ENCODE peak calls at places on chromosomes 6 and 20, in five cellular contexts. K, X, D, G and M are unnamed samples.

GRCh38 chr6:141877275-141877983 is 255.3 kb upstream of the GJE1 start:
- DNase-seq in D (no peak), X (no peak), K (no peak), G (no peak), M (no peak)

GRCh38 chr6:125904871-125905270 is 51.7 kb upstream of the HINT3 start:
- DNase-seq in G (no peak), K (no peak), D (no peak), X (peak; percentile 88), M (no peak)

GRCh38 chr20:49361872-49362663 is 84.2 kb upstream of the ZNFX1 start:
- DNase-seq in D (no peak), X (no peak), G (no peak), K (no peak), M (no peak)

GRCh38 chr6:85418059-85418458 is 31.8 kb upstream of the NT5E start:
- DNase-seq in D (no peak), K (no peak), G (no peak), X (peak; percentile 79), M (peak; percentile 58)

GRCh38 chr6:54206510-54206909 is 95.3 kb downstream of the MLIP start:
- DNase-seq in D (no peak), K (no peak), X (peak; percentile 4), G (no peak), M (no peak)

GRCh38 chr6:27650620-27651370 is 177.9 kb upstream of the ZNF184 start:
- DNase-seq in D (peak; percentile 46), G (peak; percentile 62), X (peak; percentile 51), K (peak; percentile 80), M (peak; percentile 49)

GRCh38 chr6:39880521-39881048 is 53.7 kb downstream of the MOCS1 start:
- DNase-seq in D (no peak), X (no peak), G (no peak), K (no peak), M (no peak)

GRCh38 chr6:129844118-129844891 is 16.8 kb downstream of the TMEM244 start:
- DNase-seq in G (peak; percentile 17), D (no peak), K (peak; percentile 33), X (peak; percentile 72), M (peak; percentile 66)

GRCh38 chr6:27517928-27518787 is 45.3 kb upstream of the ZNF184 start:
- DNase-seq in X (peak; percentile 51), K (no peak), D (peak; percentile 74), G (no peak), M (no peak)

GRCh38 chr6:140107216-140107615 is 732.8 kb upstream of the CITED2 start:
- DNase-seq in X (no peak), D (no peak), K (no peak), G (no peak), M (no peak)

GRCh38 chr20:50108571-50109235 is 4.2 kb downstream of the UBE2V1 start:
- DNase-seq in K (no peak), G (no peak), X (peak; percentile 53), D (no peak), M (peak; percentile 19)

GRCh38 chr6:14286144-14286543 is 168.6 kb downstream of the CD83 start:
- DNase-seq in K (no peak), X (peak; percentile 86), G (no peak), D (no peak), M (peak; percentile 90)

GRCh38 chr6:43807228-43808061 is 37.4 kb downstream of the VEGFA start:
- DNase-seq in K (peak; percentile 32), X (peak; percentile 12), G (no peak), D (no peak), M (no peak)

GRCh38 chr6:159681104-159681503 is 11.9 kb downstream of the SOD2 start:
- DNase-seq in K (no peak), D (no peak), X (no peak), G (no peak), M (no peak)

GRCh38 chr20:38805958-38806854 is 709 bp downstream of the PPP1R16B start:
- DNase-seq in G (no peak), D (no peak), X (peak; percentile 21), K (peak; percentile 42), M (no peak)

GRCh38 chr20:17710379-17711305 is 10.9 kb downstream of the BANF2 start:
- DNase-seq in D (no peak), G (no peak), K (peak; percentile 14), X (no peak), M (peak; percentile 36)

GRCh38 chr20:57656821-57657536 is 36.8 kb upstream of the ZBP1 start:
- DNase-seq in G (no peak), X (no peak), K (no peak), D (no peak), M (no peak)

GRCh38 chr20:37384683-37385174 is 38.8 kb downstream of the SRC start:
- DNase-seq in G (peak; percentile 65), X (peak; percentile 83), K (peak; percentile 82), D (peak; percentile 90), M (peak; percentile 49)

GRCh38 chr6:13554929-13555333 is 19.5 kb upstream of the SIRT5 start:
- DNase-seq in K (peak; percentile 66), X (peak; percentile 69), G (no peak), D (no peak), M (peak; percentile 59)

GRCh38 chr6:72553531-72554202 is 68.2 kb upstream of the KCNQ5 start:
- DNase-seq in G (no peak), X (peak; percentile 95), D (peak; percentile 20), K (no peak), M (peak; percentile 78)

GRCh38 chr6:169243154-169243553 is 10.5 kb downstream of the THBS2 start:
- DNase-seq in D (no peak), X (no peak), G (no peak), K (no peak), M (no peak)
- H3K9ac ChIP-seq in D (no peak overlapping the region), X (no peak overlapping the region), G (no peak overlapping the region), K (no peak overlapping the region), M (no peak overlapping the region)

GRCh38 chr6:154331750-154332149 is 24.9 kb downstream of the IPCEF1 start:
- DNase-seq in K (no peak), X (peak; percentile 15), D (no peak), G (no peak), M (no peak)

DNA sequence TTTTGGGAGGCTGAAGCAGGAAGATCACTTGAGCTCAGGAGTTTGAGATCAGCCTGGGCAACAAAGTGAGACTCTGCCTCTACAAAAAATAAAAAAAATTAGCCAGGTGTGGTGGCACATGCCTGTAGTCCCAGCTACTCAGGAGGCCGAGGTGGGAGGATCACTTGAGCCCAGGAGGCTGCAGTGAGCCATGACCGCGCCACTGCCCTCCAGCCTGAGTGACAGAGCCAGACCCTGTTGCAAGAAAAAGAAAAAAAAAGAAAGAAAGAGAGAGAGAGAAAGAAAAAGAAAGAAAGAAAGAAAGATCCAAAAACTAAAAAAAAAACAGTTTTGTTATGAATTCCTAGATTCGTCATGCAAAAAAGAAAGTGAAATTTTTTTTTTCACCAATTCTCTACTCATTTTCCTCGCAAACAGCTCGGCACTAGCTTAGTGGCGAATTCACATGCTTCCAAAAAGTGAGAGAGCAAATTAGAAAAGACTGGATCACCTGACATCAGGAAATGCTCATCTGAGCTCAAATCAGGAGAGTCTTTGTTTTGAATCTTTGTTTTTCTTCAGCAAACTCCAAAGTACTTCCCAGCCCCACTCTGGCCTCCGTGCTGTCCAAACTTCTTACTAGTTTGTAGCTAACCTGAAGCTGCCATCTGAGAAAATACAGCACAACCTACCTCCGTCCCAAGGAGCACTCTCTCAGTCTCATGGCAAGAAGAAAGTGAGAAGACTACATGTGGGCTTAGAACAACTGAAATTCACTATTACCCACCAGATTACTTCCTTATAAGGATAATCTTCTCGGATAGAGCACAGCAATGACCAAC is 27.0 kb downstream of the IPCEF1 start:
- DNase-seq in D (peak; percentile 33), K (peak; percentile 5), X (peak; percentile 8), G (no peak), M (no peak)
- H3K4me3 ChIP-seq in D (no peak overlapping the region), K (no peak overlapping the region), X (peak overlapping the region; percentile 57), G (no peak overlapping the region), M (no peak overlapping the region)

DNA sequence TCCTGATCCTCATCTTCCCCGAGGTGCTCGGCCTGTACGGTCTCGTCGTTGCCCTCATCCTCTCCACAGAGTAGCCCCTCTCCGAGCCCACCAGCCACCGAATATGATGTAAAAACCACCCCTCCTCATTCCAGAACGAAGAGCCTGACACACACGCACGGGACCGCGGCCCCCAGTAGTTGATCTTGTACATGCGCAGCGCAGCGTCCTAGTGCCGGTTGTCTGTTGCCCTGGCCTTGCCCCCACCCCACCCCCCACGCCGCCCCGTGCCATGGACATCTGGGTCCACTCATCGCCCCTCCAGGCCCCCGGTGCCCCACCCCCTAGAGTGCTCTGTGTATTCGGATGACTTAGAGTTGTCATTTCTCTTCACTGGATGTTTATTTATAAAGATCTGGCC is 5.2 kb upstream of the PRPH2 start:
- DNase-seq in K (no peak), D (no peak), G (no peak), X (peak; percentile 47), M (peak; percentile 33)
- H3K9ac ChIP-seq in K (no peak overlapping the region), D (no peak overlapping the region), G (peak overlapping the region; percentile 30), X (peak overlapping the region; percentile 81), M (peak overlapping the region; percentile 68)

DNA sequence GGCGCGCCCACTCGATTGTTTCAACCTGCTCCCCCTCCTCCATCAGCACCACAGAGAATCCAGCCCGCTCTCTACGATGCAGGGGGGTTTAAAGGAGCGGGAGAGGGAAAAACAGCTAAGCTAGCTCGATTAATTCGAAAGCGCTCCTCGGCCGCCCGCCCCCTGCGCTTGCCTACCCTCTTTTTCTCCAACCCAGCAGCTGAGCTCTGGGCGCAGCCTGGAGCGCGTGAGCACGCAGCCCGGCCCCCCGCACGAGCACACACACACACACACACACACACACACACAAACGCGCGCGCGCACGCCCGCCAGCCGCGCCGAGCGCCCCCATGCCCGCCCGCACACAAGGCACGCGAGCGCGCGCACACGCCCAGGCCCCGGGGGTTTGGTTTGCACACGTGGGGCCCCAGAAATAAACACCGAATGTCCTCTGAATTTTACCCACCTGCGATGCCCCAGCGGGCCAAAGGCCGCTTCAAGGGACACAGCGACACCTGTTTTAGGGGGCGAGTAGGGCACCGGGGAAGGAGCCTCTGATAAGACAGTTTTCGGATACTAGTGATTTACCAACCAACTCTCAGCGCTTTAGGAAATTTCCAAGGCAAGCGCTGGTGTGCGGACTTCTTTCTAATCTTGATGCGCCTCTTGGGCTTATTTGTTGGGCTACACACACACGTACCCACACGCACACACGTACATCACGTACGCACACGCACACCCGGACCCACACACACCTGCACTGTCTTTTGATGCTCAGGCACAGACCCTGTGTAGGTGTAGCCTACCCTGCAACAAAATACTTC is 787 bp upstream of the NRN1 start:
- DNase-seq in G (no peak), K (peak; percentile 80), X (peak; percentile 72), D (peak; percentile 76), M (no peak)
- H3K4me3 ChIP-seq in G (peak overlapping the region; percentile 38), K (peak overlapping the region; percentile 58), X (peak overlapping the region; percentile 100), D (peak overlapping the region; percentile 66), M (no peak overlapping the region)